ENCODE peak calls at places on chromosomes 11 and 22, in five cellular contexts. G is K562, K is A549, H is HepG2, Q is IMR-90. J is an unnamed sample.

GRCh38 chr11:64696045-64696444 is 27.0 kb downstream of the NRXN2 start:
- DNase-seq in K (no peak), G (no peak), Q (no peak), H (no peak), J (no peak)

GRCh38 chr11:34346551-34346950 is 11.3 kb downstream of the ABTB2 start:
- DNase-seq in H (no peak), Q (no peak), G (no peak), K (peak), J (no peak)

GRCh38 chr11:129695543-129696308 is 119.9 kb upstream of the TMEM45B start:
- DNase-seq in G (peak), Q (peak), H (peak), K (peak), J (peak)

GRCh38 chr11:10627816-10628215 is 59.4 kb upstream of the LYVE1 start:
- DNase-seq in H (no peak), Q (no peak), G (no peak), K (no peak), J (peak)

GRCh38 chr22:36149464-36149863 is 11.1 kb downstream of the APOL3 start:
- DNase-seq in K (no peak), H (no peak), Q (no peak), G (no peak), J (no peak)

GRCh38 chr11:41379084-41379483 is 80.4 kb downstream of the LRRC4C start:
- DNase-seq in Q (no peak), G (no peak), K (no peak), H (no peak), J (no peak)

GRCh38 chr11:72413914-72414628 is 20.3 kb downstream of the CLPB start:
- DNase-seq in K (peak), Q (peak), H (peak), G (peak), J (peak)

GRCh38 chr11:34308049-34308692 is 49.6 kb downstream of the ABTB2 start:
- DNase-seq in H (no peak), Q (peak), G (no peak), K (no peak), J (no peak)

GRCh38 chr11:44828296-44828695 is 101.5 kb downstream of the TSPAN18 start:
- DNase-seq in G (no peak), K (no peak), H (no peak), Q (no peak), J (no peak)

GRCh38 chr11:130088217-130088616 is 18.5 kb downstream of the APLP2 start:
- DNase-seq in H (no peak), Q (no peak), G (no peak), K (no peak), J (no peak)

GRCh38 chr11:75762885-75763284 is 5.7 kb upstream of the DGAT2 start:
- DNase-seq in H (peak), G (no peak), Q (peak), K (peak), J (no peak)

GRCh38 chr22:30078320-30079311 is 1.6 kb upstream of the HORMAD2 start:
- DNase-seq in G (no peak), H (no peak), K (no peak), Q (no peak), J (no peak)

GRCh38 chr11:44562836-44563460 is 2.5 kb upstream of the CD82 start:
- DNase-seq in Q (no peak), G (no peak), K (no peak), H (no peak), J (no peak)

GRCh38 chr11:30991802-30992512 is 377.6 kb downstream of the DCDC1 start:
- DNase-seq in H (no peak), Q (no peak), K (peak), G (no peak), J (no peak)

GRCh38 chr22:19757985-19758895 is 2.3 kb upstream of the TBX1 start:
- DNase-seq in K (no peak), G (no peak), Q (no peak), H (no peak), J (peak)

GRCh38 chr22:19679476-19680099 is 34.7 kb upstream of the SEPTIN5 start:
- DNase-seq in Q (no peak), K (no peak), G (peak), H (no peak), J (no peak)

GRCh38 chr11:22566293-22566692 is 59.3 kb downstream of the FANCF start:
- DNase-seq in G (peak), K (no peak), H (no peak), Q (no peak), J (peak)
- TF ChIP-seq MAFK in G (no peak), K (no peak), H (no peak), Q (no peak), J (no peak)

DNA sequence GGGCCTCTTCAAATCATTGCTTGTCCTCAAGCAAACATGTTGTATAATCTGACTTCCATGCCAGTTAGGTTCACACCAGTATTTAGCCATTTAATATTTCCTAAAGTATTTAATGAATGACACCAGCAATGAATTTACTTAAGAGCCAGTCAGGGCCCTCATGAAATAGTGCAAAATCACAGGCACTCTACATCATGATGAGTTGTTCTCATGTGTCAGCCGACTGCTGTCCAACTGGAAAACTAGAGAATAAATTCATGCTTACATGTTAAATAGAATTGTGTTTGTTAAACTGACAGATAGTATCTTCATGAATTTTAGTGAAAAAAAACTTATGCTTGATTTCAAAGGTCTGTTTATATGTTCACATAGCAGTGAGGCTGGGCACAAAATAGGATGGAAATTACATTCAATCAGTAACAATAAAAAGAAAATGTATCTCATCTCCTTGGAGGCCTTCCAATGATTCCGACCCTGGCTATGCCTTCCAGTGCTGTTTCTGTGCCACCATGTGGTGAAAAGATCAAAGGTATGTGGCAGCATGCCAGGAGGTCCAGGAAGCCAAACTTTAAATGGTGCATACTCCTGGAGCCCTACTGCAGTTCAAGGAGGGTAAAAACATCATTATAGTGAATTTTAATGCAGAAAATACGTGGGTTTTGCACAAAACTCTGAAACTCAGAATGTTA is 45.2 kb downstream of the CTSC start:
- DNase-seq in Q (peak), K (peak), G (no peak), H (peak), J (no peak)
- TF ChIP-seq MAFK in Q (no peak), K (no peak), G (no peak), H (no peak), J (no peak)

GRCh38 chr11:35593143-35593542 is 25.1 kb upstream of the FJX1 start:
- DNase-seq in G (no peak), K (no peak), H (no peak), Q (peak), J (no peak)
- TF ChIP-seq MAFK in G (no peak), K (no peak), H (no peak), Q (no peak), J (no peak)

DNA sequence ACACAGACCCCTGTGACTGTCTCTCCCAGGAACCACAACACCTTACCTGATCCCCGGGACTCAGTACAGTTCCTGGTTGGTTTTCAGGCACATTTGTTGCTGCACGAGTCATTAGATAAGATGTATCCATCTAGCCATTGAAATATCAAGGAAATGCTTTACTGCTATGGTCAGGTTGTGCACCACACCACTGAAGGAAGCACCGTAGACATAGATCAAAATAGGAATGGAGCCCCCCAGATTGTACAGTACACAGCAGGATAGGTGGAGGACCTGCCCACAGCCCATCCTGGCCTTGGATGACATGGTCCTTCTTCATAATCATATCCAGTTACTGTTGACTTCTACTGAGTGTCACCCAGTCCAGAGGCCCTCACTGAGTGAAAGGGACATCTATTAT is 85.9 kb upstream of the LDLRAD3 start:
- DNase-seq in H (no peak), G (no peak), Q (no peak), K (no peak), J (no peak)
- TF ChIP-seq MAFK in H (no peak), G (no peak), Q (no peak), K (no peak), J (no peak)

GRCh38 chr11:83568474-83568873 is 282.3 kb upstream of the CCDC90B start:
- DNase-seq in K (no peak), H (no peak), G (no peak), Q (no peak), J (no peak)
- TF ChIP-seq MAFK in K (no peak), H (no peak), G (no peak), Q (no peak), J (no peak)

GRCh38 chr11:36350137-36350513 is 54.0 kb downstream of the PRR5L start:
- DNase-seq in G (no peak), K (no peak), Q (no peak), H (no peak), J (no peak)
- TF ChIP-seq MAFK in G (no peak), K (no peak), Q (no peak), H (no peak), J (no peak)

J was measured in H1.